ENCODE peak calls at places on chromosomes 4 and X, in ten cellular contexts. K is activated CD4-positive, alpha-beta T cell treated with anti-CD3 and anti-CD28 coated beads, Interleukin-2, amount 50 U/mL, for 1 hour; U is posterior cingulate gyrus; M is mucosa of gallbladder; N is ELR; H is stimulated activated CD8-positive, alpha-beta memory T cell treated with anti-CD3 and anti-CD28 coated beads, Interleukin-12 subunit alpha, Interleukin-12 subunit beta, amount 100 ng/mL, for 4 hours; Q is adipocyte; R is H54; X is NCI-H1694; C is Ammon's horn. A is an unnamed sample.

GRCh38 chrX:12425496-12425895 is 287.2 kb downstream of the FRMPD4 start:
- DNase-seq in K (no peak), U (no peak), M (no peak), N (no peak), H (no peak), Q (peak; percentile 25), R (no peak), X (no peak), C (no peak), A (no peak)

GRCh38 chr4:172393220-172393619 is 580.0 kb downstream of the GALNTL6 start:
- DNase-seq in K (no peak), U (no peak), M (no peak), N (no peak), H (no peak), Q (no peak), R (no peak), X (no peak), C (no peak), A (no peak)

GRCh38 chr4:78592104-78592783 is 40.7 kb downstream of the ANXA3 start:
- DNase-seq in K (no peak), U (no peak), M (no peak), N (peak; percentile 7), H (no peak), Q (no peak), R (no peak), X (no peak), C (no peak), A (no peak)

GRCh38 chr4:159282944-159283343 is 180.1 kb downstream of the RAPGEF2 start:
- DNase-seq in K (no peak), U (no peak), M (no peak), N (no peak), H (no peak), Q (no peak), R (no peak), X (no peak), C (no peak), A (no peak)

GRCh38 chr4:60201052-60201673 is 999.0 kb upstream of the ADGRL3 start:
- DNase-seq in K (no peak), U (peak; percentile 36), M (peak; percentile 37), N (peak; percentile 63), H (no peak), Q (peak; percentile 77), R (no peak), X (peak; percentile 55), C (peak; percentile 62), A (no peak)

GRCh38 chr4:122100508-122100907 is 51.6 kb upstream of the BLTP1 start:
- DNase-seq in K (no peak), U (no peak), M (no peak), N (no peak), H (no peak), Q (no peak), R (no peak), X (no peak), C (no peak), A (no peak)

GRCh38 chrX:15745179-15745578 is 7.1 kb downstream of the CA5B start:
- DNase-seq in K (no peak), U (no peak), M (no peak), N (peak; percentile 5), H (no peak), Q (peak; percentile 82), R (no peak), X (no peak), C (no peak), A (no peak)

GRCh38 chr4:188417181-188417580 is 277.9 kb downstream of the TRIML1 start:
- DNase-seq in K (no peak), U (no peak), M (no peak), N (no peak), H (no peak), Q (no peak), R (no peak), X (peak; percentile 29), C (peak; percentile 30), A (no peak)

GRCh38 chr4:141131738-141132688 is 1.3 kb downstream of the RNF150 start:
- DNase-seq in K (no peak), U (peak; percentile 43), M (no peak), N (no peak), H (no peak), Q (peak; percentile 68), R (no peak), X (no peak), C (peak; percentile 39), A (no peak)

GRCh38 chrX:22674947-22675346 is 324.8 kb upstream of the DDX53 start:
- DNase-seq in K (no peak), U (no peak), M (no peak), N (no peak), H (no peak), Q (no peak), R (no peak), X (no peak), C (no peak), A (no peak)

GRCh38 chrX:23727206-23727605 is 15.9 kb downstream of the ACOT9 start:
- DNase-seq in K (no peak), U (no peak), M (no peak), N (no peak), H (no peak), Q (no peak), R (no peak), X (no peak), C (no peak), A (no peak)

GRCh38 chrX:130330706-130331105 is 9.0 kb upstream of the SLC25A14 start:
- DNase-seq in K (peak; percentile 28), U (peak; percentile 23), M (peak; percentile 34), N (peak; percentile 58), H (no peak), Q (peak; percentile 54), R (peak; percentile 27), X (peak; percentile 3), C (peak; percentile 39), A (peak; percentile 14)

GRCh38 chrX:30488092-30488491 is 89.5 kb downstream of the TASL start:
- DNase-seq in K (no peak), U (no peak), M (no peak), N (peak; percentile 4), H (no peak), Q (peak; percentile 48), R (no peak), X (no peak), C (no peak), A (no peak)

A was measured in central memory CD4-positive, alpha-beta T cell.